ENCODE peak calls at places on chromosomes 11 and 22, in nine cellular contexts. E, Z, U, X, F, S, G, Y and K are unnamed samples.

GRCh38 chr11:46160100-46160499 is 38.8 kb upstream of the PHF21A start:
- DNase-seq in Y (no peak), X (no peak), Z (no peak), U (no peak), S (no peak), F (no peak), G (no peak), E (no peak), K (no peak)

GRCh38 chr11:28699701-28700100 is 591.5 kb downstream of the METTL15 start:
- DNase-seq in Z (no peak), U (no peak), S (no peak), G (no peak), F (no peak), E (no peak), Y (no peak), X (no peak), K (no peak)

GRCh38 chr11:27161071-27161470 is 120.5 kb downstream of the BBOX1 start:
- DNase-seq in S (no peak), F (no peak), X (peak; percentile 14), G (no peak), Y (no peak), U (no peak), E (no peak), Z (no peak), K (no peak)

GRCh38 chr11:108498046-108498815 is at the start of gene POGLUT3:
- DNase-seq in U (peak; percentile 86), G (peak; percentile 69), Z (no peak), X (peak; percentile 75), E (peak; percentile 45), F (no peak), Y (peak; percentile 4), S (peak; percentile 53), K (peak; percentile 37)

GRCh38 chr22:45053571-45053970 is 43.8 kb upstream of the PHF21B start:
- DNase-seq in U (no peak), E (no peak), X (no peak), F (no peak), S (no peak), G (no peak), Z (peak; percentile 11), Y (no peak), K (no peak)

GRCh38 chr11:16902979-16903378 is 111.2 kb downstream of the PLEKHA7 start:
- DNase-seq in U (no peak), S (no peak), Z (no peak), E (no peak), X (no peak), G (no peak), Y (no peak), F (no peak), K (no peak)

GRCh38 chr22:42368379-42369249 is 63.6 kb downstream of the NFAM1 start:
- DNase-seq in F (no peak), X (peak; percentile 9), E (no peak), S (peak; percentile 13), Y (no peak), Z (no peak), U (no peak), G (no peak), K (no peak)

GRCh38 chr11:87778341-87778740 is 396.9 kb downstream of the RAB38 start:
- DNase-seq in S (no peak), X (peak; percentile 18), F (no peak), E (no peak), Y (peak; percentile 11), U (no peak), Z (peak; percentile 22), G (no peak), K (no peak)

GRCh38 chr11:69487391-69487790 is 5.9 kb downstream of the LINC01488 start:
- DNase-seq in U (no peak), S (no peak), F (no peak), X (no peak), Y (no peak), Z (no peak), G (no peak), E (no peak), K (no peak)

GRCh38 chr11:399731-400211 is 5.8 kb downstream of the PKP3 start:
- DNase-seq in E (no peak), S (no peak), U (no peak), X (peak; percentile 42), Y (no peak), Z (no peak), F (no peak), G (no peak), K (no peak)

GRCh38 chr11:77450227-77450626 is 23.7 kb downstream of the PAK1 start:
- DNase-seq in X (no peak), U (no peak), Z (no peak), E (no peak), S (no peak), F (no peak), G (no peak), Y (no peak), K (no peak)

GRCh38 chr11:47248664-47249377 is at the start of gene ACP2:
- DNase-seq in Y (peak; percentile 87), G (peak; percentile 93), E (peak; percentile 78), F (peak; percentile 71), S (peak; percentile 86), Z (peak; percentile 89), X (peak; percentile 96), U (peak; percentile 92), K (peak; percentile 67)

GRCh38 chr22:18998998-18999397 is 62.9 kb upstream of the PRODH start:
- DNase-seq in G (no peak), S (peak; percentile 25), Z (no peak), Y (no peak), F (no peak), E (no peak), U (peak; percentile 21), X (peak; percentile 5), K (no peak)

GRCh38 chr11:86671386-86672006 is 920 bp downstream of the ME3 start:
- DNase-seq in S (peak; percentile 10), E (no peak), Z (no peak), U (no peak), Y (peak; percentile 25), X (peak; percentile 55), G (no peak), F (no peak), K (no peak)

GRCh38 chr11:127074151-127074761 is 73.7 kb upstream of the KIRREL3 start:
- DNase-seq in X (peak; percentile 84), Y (peak; percentile 34), Z (peak; percentile 20), E (peak; percentile 50), U (peak; percentile 71), F (no peak), G (no peak), S (no peak), K (no peak)

GRCh38 chr11:124793466-124794278 is 6.5 kb downstream of the MSANTD2 start:
- DNase-seq in Z (peak; percentile 43), X (peak; percentile 70), U (peak; percentile 66), Y (no peak), G (no peak), F (no peak), E (no peak), S (peak; percentile 14), K (no peak)

GRCh38 chr11:102177126-102177525 is 66.9 kb downstream of the YAP1 start:
- DNase-seq in Z (no peak), F (no peak), E (no peak), G (no peak), S (no peak), X (peak; percentile 42), U (no peak), Y (no peak), K (no peak)

GRCh38 chr22:29269230-29269604 is 1.1 kb downstream of the EWSR1 start:
- DNase-seq in E (no peak), U (no peak), X (peak; percentile 46), F (no peak), S (no peak), Z (no peak), Y (no peak), G (no peak), K (no peak)

GRCh38 chr11:1826552-1827094 is 8.2 kb upstream of the SYT8 start:
- DNase-seq in Z (no peak), G (no peak), Y (no peak), F (no peak), U (peak; percentile 34), E (peak; percentile 94), S (no peak), X (peak; percentile 81), K (no peak)

GRCh38 chr11:92227954-92228935 is 3.6 kb downstream of the FAT3 start:
- DNase-seq in Y (peak; percentile 12), E (no peak), U (no peak), G (no peak), S (no peak), Z (no peak), X (peak; percentile 46), F (no peak), K (no peak)

GRCh38 chr11:12546122-12546521 is 128.1 kb upstream of the TEAD1 start:
- DNase-seq in X (no peak), E (no peak), F (no peak), Z (no peak), U (no peak), S (no peak), G (no peak), Y (no peak), K (no peak)

GRCh38 chr11:63598556-63598955 is 15.7 kb downstream of the PLAAT3 start:
- DNase-seq in S (no peak), Y (no peak), E (no peak), U (no peak), X (no peak), F (no peak), G (no peak), Z (no peak), K (no peak)

GRCh38 chr11:62770778-62771143 is 435 bp upstream of the TAF6L start:
- DNase-seq in G (peak; percentile 63), F (no peak), E (no peak), Z (no peak), X (peak; percentile 65), U (no peak), S (peak; percentile 30), Y (peak; percentile 51), K (no peak)